ENCODE peak calls at places on chromosomes 16 and 17, in four cellular contexts. H is K562, P is HepG2, Y is GM12878. R is an unnamed sample.

GRCh38 chr17:49890077-49890821 is 42.4 kb upstream of the TAC4 start:
- DNase-seq in H (no peak), P (no peak), Y (no peak), R (no peak)

GRCh38 chr16:30541502-30542329 is 7.1 kb upstream of the ZNF747 start:
- DNase-seq in H (no peak), P (peak; percentile 47), Y (no peak), R (no peak)

GRCh38 chr16:84284168-84284722 is 10.4 kb upstream of the WFDC1 start:
- DNase-seq in H (peak; percentile 35), P (peak; percentile 48), Y (no peak), R (no peak)

GRCh38 chr17:50183439-50184001 is 17.7 kb downstream of the SGCA start:
- DNase-seq in H (no peak), P (no peak), Y (no peak), R (no peak)

GRCh38 chr17:78748048-78748729 is 33.9 kb downstream of the CYTH1 start:
- DNase-seq in H (no peak), P (peak; percentile 90), Y (no peak), R (no peak)

GRCh38 chr17:43360739-43361498 is 37.9 kb upstream of the ARL4D start:
- DNase-seq in H (no peak), P (peak; percentile 99), Y (peak; percentile 100), R (no peak)

GRCh38 chr17:4949321-4950074 is 1.2 kb upstream of the PFN1 start:
- DNase-seq in H (peak; percentile 84), P (peak; percentile 82), Y (no peak), R (peak; percentile 45)

GRCh38 chr17:16419074-16419928 is 3.9 kb downstream of the TRPV2 start:
- DNase-seq in H (peak; percentile 61), P (peak; percentile 54), Y (peak; percentile 59), R (peak; percentile 52)

GRCh38 chr16:72099377-72099818 is 5.8 kb downstream of the DHX38 start:
- DNase-seq in H (peak; percentile 63), P (peak; percentile 81), Y (peak; percentile 13), R (peak; percentile 70)

DNA sequence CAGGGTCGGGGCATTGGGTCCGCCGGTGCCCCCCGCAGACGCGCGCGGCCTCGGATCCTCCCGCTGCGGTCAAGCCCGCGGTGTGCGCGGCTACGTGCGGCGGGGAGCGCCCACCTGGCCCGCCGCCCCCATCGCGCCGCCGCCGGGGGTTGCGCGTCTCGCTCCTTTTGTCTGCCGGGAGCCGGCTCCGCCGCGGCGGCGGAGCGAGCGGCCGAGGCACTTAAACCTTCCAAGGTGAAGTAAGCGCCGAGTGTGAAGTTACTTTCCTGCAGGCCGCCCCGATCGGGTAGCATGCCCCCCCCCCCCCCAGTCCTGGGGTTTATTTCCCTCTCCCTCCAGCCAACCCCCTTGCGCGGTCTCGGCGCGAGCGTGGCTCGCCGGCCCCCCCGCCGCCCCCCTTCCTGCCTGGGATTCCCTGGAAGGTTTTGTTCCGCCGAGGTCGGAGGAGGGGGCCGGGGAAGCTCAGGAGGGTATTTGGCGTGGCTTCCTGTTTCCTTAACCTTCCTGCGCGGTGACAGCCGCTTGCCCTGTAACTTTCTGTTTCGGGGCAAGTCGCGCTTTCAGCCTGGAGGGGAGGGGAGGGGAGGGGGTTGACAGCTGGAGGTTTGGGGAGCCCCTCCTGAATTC is 56.6 kb upstream of the GSE1 start:
- DNase-seq in H (peak; percentile 69), P (no peak), Y (no peak), R (peak; percentile 45)
- TF ChIP-seq TARDBP in H (no peak), P (no peak), Y (no peak), R (no peak)

GRCh38 chr17:9907883-9908648 is 3.0 kb upstream of the RCVRN start:
- DNase-seq in H (no peak), P (no peak), Y (no peak), R (no peak)
- TF ChIP-seq FOXK2 in H (no peak), P (no peak), Y (no peak), R (no peak)

GRCh38 chr17:21298983-21299519 is 14.5 kb downstream of the MAP2K3 start:
- DNase-seq in H (no peak), P (no peak), Y (no peak), R (no peak)
- TF ChIP-seq TARDBP in H (no peak), P (no peak), Y (no peak), R (no peak)

DNA sequence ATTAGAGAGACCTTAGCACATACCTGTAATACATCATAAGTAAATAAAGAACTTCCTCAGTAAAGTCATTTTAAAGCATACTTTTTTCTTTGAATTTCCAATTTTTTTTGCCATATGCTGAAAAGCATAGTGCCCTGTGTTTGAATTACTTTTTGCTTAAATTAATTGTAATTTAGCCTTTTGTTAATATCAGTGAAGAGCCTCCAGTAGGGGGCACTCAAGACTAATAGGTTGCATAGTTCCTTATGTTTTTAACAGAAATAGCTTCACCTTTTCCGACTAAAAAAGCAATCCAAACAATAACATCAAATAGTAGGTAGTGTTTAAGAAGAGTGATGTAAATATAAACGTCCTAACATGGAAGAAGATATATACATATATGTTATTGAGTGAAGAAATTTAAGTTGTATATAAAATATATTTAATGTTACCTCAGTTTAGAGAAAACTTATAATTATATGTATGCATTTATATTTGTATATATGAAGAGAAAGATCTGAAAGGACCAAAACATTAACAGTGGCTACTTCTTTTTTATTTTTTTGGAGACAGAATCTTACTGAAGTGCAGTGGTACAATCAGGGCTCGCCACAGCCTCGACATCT is 18.6 kb downstream of the RAD51C start:
- DNase-seq in H (peak; percentile 23), P (peak; percentile 56), Y (no peak), R (peak; percentile 22)
- TF ChIP-seq FOXK2 in H (no peak), P (no peak), Y (no peak), R (no peak)

GRCh38 chr16:86802013-86802412 is 223.7 kb downstream of the FOXL1 start:
- DNase-seq in H (no peak), P (no peak), Y (no peak), R (no peak)
- TF ChIP-seq TARDBP in H (no peak), P (no peak), Y (no peak), R (no peak)

R was measured in HEK293T.